ENCODE peak calls at places on chromosomes 6 and 20, in ten cellular contexts. One of them, this sample, is unnamed. For H3K4me1, the result is how much of the 10 kb centered on the place peaks cover.

GRCh38 chr20:59821201-59821600 is 112.2 kb downstream of the SYCP2 start:
- DNase-seq in left lung: no peak
- DNase-seq in neural progenitor cell: no peak
- DNase-seq in astrocyte: no peak
- DNase-seq in stomach: no peak
- DNase-seq in pancreas: no peak
- DNase-seq in mesendoderm: no peak
- DNase-seq in transverse colon: no peak
- DNase-seq in Caco-2: no peak
- DNase-seq in fibroblast of lung: no peak
- DNase-seq in this sample: no peak

GRCh38 chr20:50192364-50193168 is 1.9 kb downstream of the CEBPB start:
- DNase-seq in left lung: peak
- DNase-seq in neural progenitor cell: peak
- DNase-seq in astrocyte: peak
- DNase-seq in stomach: peak
- DNase-seq in pancreas: peak
- DNase-seq in mesendoderm: peak
- DNase-seq in transverse colon: peak
- DNase-seq in Caco-2: peak
- DNase-seq in fibroblast of lung: peak
- DNase-seq in this sample: peak

GRCh38 chr20:44582321-44583025 is at the start of gene PKIG:
- DNase-seq in left lung: no peak
- DNase-seq in neural progenitor cell: peak
- DNase-seq in astrocyte: peak
- DNase-seq in stomach: no peak
- DNase-seq in pancreas: no peak
- DNase-seq in mesendoderm: no peak
- DNase-seq in transverse colon: no peak
- DNase-seq in Caco-2: no peak
- DNase-seq in fibroblast of lung: peak
- DNase-seq in this sample: no peak

GRCh38 chr6:132122871-132123270 is 171.7 kb upstream of the CCN2 start:
- DNase-seq in left lung: no peak
- DNase-seq in neural progenitor cell: no peak
- DNase-seq in astrocyte: peak
- DNase-seq in stomach: no peak
- DNase-seq in pancreas: no peak
- DNase-seq in mesendoderm: no peak
- DNase-seq in transverse colon: no peak
- DNase-seq in Caco-2: no peak
- DNase-seq in fibroblast of lung: peak
- DNase-seq in this sample: no peak

GRCh38 chr6:124795879-124796838 is 166.1 kb upstream of the RNF217 start:
- DNase-seq in left lung: peak
- DNase-seq in neural progenitor cell: peak
- DNase-seq in astrocyte: no peak
- DNase-seq in stomach: no peak
- DNase-seq in pancreas: no peak
- DNase-seq in mesendoderm: peak
- DNase-seq in transverse colon: no peak
- DNase-seq in Caco-2: no peak
- DNase-seq in fibroblast of lung: peak
- DNase-seq in this sample: no peak

GRCh38 chr6:43980004-43980795 is 147.1 kb downstream of the MRPL14 start:
- DNase-seq in left lung: no peak
- DNase-seq in neural progenitor cell: no peak
- DNase-seq in astrocyte: no peak
- DNase-seq in stomach: no peak
- DNase-seq in pancreas: no peak
- DNase-seq in mesendoderm: no peak
- DNase-seq in transverse colon: no peak
- DNase-seq in Caco-2: no peak
- DNase-seq in fibroblast of lung: no peak
- DNase-seq in this sample: no peak

GRCh38 chr6:160078883-160079685 is 42.5 kb upstream of the SLC22A1 start:
- DNase-seq in left lung: no peak
- DNase-seq in neural progenitor cell: no peak
- DNase-seq in astrocyte: no peak
- DNase-seq in stomach: no peak
- DNase-seq in pancreas: no peak
- DNase-seq in mesendoderm: no peak
- DNase-seq in transverse colon: no peak
- DNase-seq in Caco-2: no peak
- DNase-seq in fibroblast of lung: no peak
- DNase-seq in this sample: no peak

GRCh38 chr20:11247059-11247630 is 573.3 kb upstream of the JAG1 start:
- DNase-seq in left lung: no peak
- DNase-seq in neural progenitor cell: peak
- DNase-seq in astrocyte: no peak
- DNase-seq in stomach: no peak
- DNase-seq in pancreas: no peak
- DNase-seq in mesendoderm: no peak
- DNase-seq in transverse colon: no peak
- DNase-seq in Caco-2: no peak
- DNase-seq in fibroblast of lung: no peak
- DNase-seq in this sample: no peak

GRCh38 chr6:137282253-137282652 is 63.1 kb upstream of the IFNGR1 start:
- DNase-seq in left lung: no peak
- DNase-seq in neural progenitor cell: no peak
- DNase-seq in astrocyte: no peak
- DNase-seq in stomach: no peak
- DNase-seq in pancreas: no peak
- DNase-seq in mesendoderm: no peak
- DNase-seq in transverse colon: no peak
- DNase-seq in Caco-2: no peak
- DNase-seq in fibroblast of lung: no peak
- DNase-seq in this sample: no peak

GRCh38 chr6:87617405-87617804 is 27.5 kb downstream of the ORC3 start:
- DNase-seq in left lung: no peak
- DNase-seq in neural progenitor cell: no peak
- DNase-seq in astrocyte: no peak
- DNase-seq in stomach: no peak
- DNase-seq in pancreas: no peak
- DNase-seq in mesendoderm: no peak
- DNase-seq in transverse colon: no peak
- DNase-seq in Caco-2: no peak
- DNase-seq in fibroblast of lung: no peak
- DNase-seq in this sample: no peak

GRCh38 chr20:44437497-44437896 is 38.2 kb upstream of the TTPAL start:
- DNase-seq in left lung: no peak
- DNase-seq in neural progenitor cell: no peak
- DNase-seq in astrocyte: no peak
- DNase-seq in stomach: no peak
- DNase-seq in pancreas: no peak
- DNase-seq in mesendoderm: no peak
- DNase-seq in transverse colon: no peak
- DNase-seq in Caco-2: no peak
- DNase-seq in fibroblast of lung: no peak
- DNase-seq in this sample: no peak

GRCh38 chr6:107689881-107690545 is 134.1 kb downstream of the SCML4 start:
- DNase-seq in left lung: no peak
- DNase-seq in neural progenitor cell: no peak
- DNase-seq in astrocyte: no peak
- DNase-seq in stomach: no peak
- DNase-seq in pancreas: no peak
- DNase-seq in mesendoderm: no peak
- DNase-seq in transverse colon: no peak
- DNase-seq in Caco-2: no peak
- DNase-seq in fibroblast of lung: no peak
- DNase-seq in this sample: no peak

GRCh38 chr20:38125157-38126056 is 39.7 kb downstream of the TGM2 start:
- DNase-seq in left lung: peak
- DNase-seq in neural progenitor cell: no peak
- DNase-seq in astrocyte: peak
- DNase-seq in stomach: peak
- DNase-seq in pancreas: peak
- DNase-seq in mesendoderm: no peak
- DNase-seq in transverse colon: peak
- DNase-seq in Caco-2: peak
- DNase-seq in fibroblast of lung: peak
- DNase-seq in this sample: peak

GRCh38 chr20:3738109-3739053 is 5.9 kb downstream of the HSPA12B start:
- DNase-seq in left lung: no peak
- DNase-seq in neural progenitor cell: no peak
- DNase-seq in astrocyte: no peak
- DNase-seq in stomach: no peak
- DNase-seq in pancreas: peak
- DNase-seq in mesendoderm: no peak
- DNase-seq in transverse colon: no peak
- DNase-seq in Caco-2: no peak
- DNase-seq in fibroblast of lung: no peak
- DNase-seq in this sample: no peak

GRCh38 chr20:62585571-62585970 is 56.7 kb upstream of the SLCO4A1 start:
- DNase-seq in left lung: no peak
- DNase-seq in neural progenitor cell: no peak
- DNase-seq in astrocyte: no peak
- DNase-seq in stomach: no peak
- DNase-seq in pancreas: no peak
- DNase-seq in mesendoderm: no peak
- DNase-seq in transverse colon: no peak
- DNase-seq in Caco-2: no peak
- DNase-seq in fibroblast of lung: no peak
- DNase-seq in this sample: no peak

GRCh38 chr20:29689411-29690225 is 1567.8 kb upstream of the DEFB115 start:
- DNase-seq in left lung: no peak
- DNase-seq in neural progenitor cell: no peak
- DNase-seq in astrocyte: no peak
- DNase-seq in stomach: no peak
- DNase-seq in pancreas: peak
- DNase-seq in mesendoderm: no peak
- DNase-seq in transverse colon: no peak
- DNase-seq in Caco-2: peak
- DNase-seq in fibroblast of lung: no peak
- DNase-seq in this sample: peak

GRCh38 chr20:33635341-33635740 is 26.8 kb upstream of the C20orf144 start:
- DNase-seq in left lung: no peak
- DNase-seq in neural progenitor cell: no peak
- DNase-seq in astrocyte: no peak
- DNase-seq in stomach: no peak
- DNase-seq in pancreas: no peak
- DNase-seq in mesendoderm: no peak
- DNase-seq in transverse colon: no peak
- DNase-seq in Caco-2: no peak
- DNase-seq in fibroblast of lung: no peak
- DNase-seq in this sample: no peak

GRCh38 chr6:169587992-169588391 is 113.8 kb downstream of the WDR27 start:
- DNase-seq in left lung: no peak
- DNase-seq in neural progenitor cell: no peak
- DNase-seq in astrocyte: no peak
- DNase-seq in stomach: no peak
- DNase-seq in pancreas: no peak
- DNase-seq in mesendoderm: no peak
- DNase-seq in transverse colon: no peak
- DNase-seq in Caco-2: no peak
- DNase-seq in fibroblast of lung: peak
- DNase-seq in this sample: no peak

GRCh38 chr20:21104466-21104761 is 1.7 kb downstream of the LINC00237 start:
- DNase-seq in left lung: no peak
- DNase-seq in neural progenitor cell: peak
- DNase-seq in astrocyte: no peak
- DNase-seq in stomach: no peak
- DNase-seq in pancreas: no peak
- DNase-seq in mesendoderm: peak
- DNase-seq in transverse colon: no peak
- DNase-seq in Caco-2: no peak
- DNase-seq in fibroblast of lung: no peak
- DNase-seq in this sample: no peak
- H3K4me1 ChIP-seq in left lung: under half
- H3K4me1 ChIP-seq in neural progenitor cell: half or more
- H3K4me1 ChIP-seq in astrocyte: under half
- H3K4me1 ChIP-seq in stomach: under half
- H3K4me1 ChIP-seq in pancreas: under half
- H3K4me1 ChIP-seq in mesendoderm: under half
- H3K4me1 ChIP-seq in transverse colon: under half
- H3K4me1 ChIP-seq in Caco-2: under half
- H3K4me1 ChIP-seq in fibroblast of lung: under half
- H3K4me1 ChIP-seq in this sample: under half

GRCh38 chr20:32052090-32052791 is at the start of gene HCK:
- DNase-seq in left lung: peak
- DNase-seq in neural progenitor cell: peak
- DNase-seq in astrocyte: no peak
- DNase-seq in stomach: peak
- DNase-seq in pancreas: peak
- DNase-seq in mesendoderm: no peak
- DNase-seq in transverse colon: peak
- DNase-seq in Caco-2: peak
- DNase-seq in fibroblast of lung: no peak
- DNase-seq in this sample: no peak
- H3K4me3 ChIP-seq in left lung: peak
- H3K4me3 ChIP-seq in neural progenitor cell: peak
- H3K4me3 ChIP-seq in astrocyte: no peak
- H3K4me3 ChIP-seq in stomach: peak
- H3K4me3 ChIP-seq in pancreas: peak
- H3K4me3 ChIP-seq in mesendoderm: peak
- H3K4me3 ChIP-seq in transverse colon: no peak
- H3K4me3 ChIP-seq in Caco-2: peak
- H3K4me3 ChIP-seq in fibroblast of lung: no peak
- H3K4me3 ChIP-seq in this sample: peak

DNA sequence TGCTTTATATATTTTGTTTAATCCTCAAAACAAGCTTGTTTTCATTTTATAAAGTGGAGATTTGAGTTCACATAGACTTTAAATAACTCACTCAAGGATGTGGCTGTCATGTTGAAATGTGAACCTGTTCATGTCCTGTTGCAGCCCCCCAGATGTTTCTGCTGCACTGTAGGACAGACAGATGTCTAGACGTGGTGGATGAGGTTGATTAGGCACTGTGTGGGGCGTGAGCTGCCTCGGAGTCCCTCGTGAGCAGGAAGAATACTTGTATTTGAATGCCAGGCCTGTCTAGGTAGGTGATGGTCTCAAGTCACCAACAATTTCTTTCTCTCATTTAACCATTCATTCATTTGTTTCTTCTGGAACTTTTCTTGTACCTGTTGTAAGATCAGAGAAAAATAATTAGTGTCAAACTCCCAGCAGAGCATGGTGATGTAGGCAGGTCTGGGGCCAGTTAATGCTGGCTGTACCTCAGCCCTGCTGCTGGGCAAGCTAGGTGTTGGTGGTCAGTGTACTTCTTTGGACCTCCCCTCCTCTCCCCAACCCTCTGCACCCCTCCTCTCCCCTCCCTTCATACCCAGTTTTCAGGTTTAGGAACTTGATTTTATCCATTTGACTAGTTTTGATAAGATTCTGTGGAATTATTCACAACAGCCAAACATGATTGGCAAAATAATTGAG is 34.0 kb downstream of the AFDN start:
- DNase-seq in left lung: no peak
- DNase-seq in neural progenitor cell: no peak
- DNase-seq in astrocyte: no peak
- DNase-seq in stomach: no peak
- DNase-seq in pancreas: no peak
- DNase-seq in mesendoderm: peak
- DNase-seq in transverse colon: no peak
- DNase-seq in Caco-2: no peak
- DNase-seq in fibroblast of lung: no peak
- DNase-seq in this sample: no peak
- H3K4me1 ChIP-seq in left lung: under half
- H3K4me1 ChIP-seq in neural progenitor cell: under half
- H3K4me1 ChIP-seq in astrocyte: under half
- H3K4me1 ChIP-seq in stomach: under half
- H3K4me1 ChIP-seq in pancreas: under half
- H3K4me1 ChIP-seq in mesendoderm: under half
- H3K4me1 ChIP-seq in transverse colon: under half
- H3K4me1 ChIP-seq in Caco-2: under half
- H3K4me1 ChIP-seq in fibroblast of lung: under half
- H3K4me1 ChIP-seq in this sample: under half

GRCh38 chr20:36472656-36473071 is 68.7 kb upstream of the MYL9 start:
- DNase-seq in left lung: no peak
- DNase-seq in neural progenitor cell: peak
- DNase-seq in astrocyte: no peak
- DNase-seq in stomach: peak
- DNase-seq in pancreas: peak
- DNase-seq in mesendoderm: peak
- DNase-seq in transverse colon: peak
- DNase-seq in Caco-2: no peak
- DNase-seq in fibroblast of lung: peak
- DNase-seq in this sample: peak
- H3K4me3 ChIP-seq in left lung: no peak
- H3K4me3 ChIP-seq in neural progenitor cell: no peak
- H3K4me3 ChIP-seq in astrocyte: no peak
- H3K4me3 ChIP-seq in stomach: peak
- H3K4me3 ChIP-seq in pancreas: no peak
- H3K4me3 ChIP-seq in mesendoderm: no peak
- H3K4me3 ChIP-seq in transverse colon: no peak
- H3K4me3 ChIP-seq in Caco-2: no peak
- H3K4me3 ChIP-seq in fibroblast of lung: peak
- H3K4me3 ChIP-seq in this sample: no peak